ENCODE peak calls at places on chromosomes 16 and 17, in four cellular contexts. O is WTC11, C is K562, L is HepG2. U is an unnamed sample.

GRCh38 chr16:68370921-68371651 is 60.3 kb downstream of the PRMT7 start:
- DNase-seq in O (no peak), C (no peak), L (no peak), U (no peak)

GRCh38 chr16:57166951-57167350 is 18.9 kb downstream of the PSME3IP1 start:
- DNase-seq in O (no peak), C (no peak), L (no peak), U (no peak)

GRCh38 chr16:2595376-2596200 is 57.8 kb downstream of the PDPK1 start:
- DNase-seq in O (no peak), C (no peak), L (no peak), U (no peak)

GRCh38 chr16:31411024-31411845 is 16.9 kb downstream of the COX6A2 start:
- DNase-seq in O (no peak), C (no peak), L (no peak), U (no peak)

GRCh38 chr16:17468611-17469010 is 2.1 kb downstream of the XYLT1 start:
- DNase-seq in O (no peak), C (no peak), L (no peak), U (no peak)

GRCh38 chr16:57741660-57742191 is 6.2 kb downstream of the KATNB1 start:
- DNase-seq in O (no peak), C (no peak), L (no peak), U (no peak)

GRCh38 chr17:77365584-77366186 is 224.9 kb downstream of the SEC14L1 start:
- DNase-seq in O (peak), C (no peak), L (no peak), U (no peak)

GRCh38 chr17:18015603-18016002 is 23.4 kb downstream of the ATPAF2 start:
- DNase-seq in O (no peak), C (no peak), L (no peak), U (no peak)

GRCh38 chr17:71628306-71628705 is 492.5 kb upstream of the SOX9 start:
- DNase-seq in O (no peak), C (no peak), L (no peak), U (no peak)

GRCh38 chr17:7712111-7712771 is 5.3 kb upstream of the DNAH2 start:
- DNase-seq in O (peak), C (no peak), L (no peak), U (no peak)

GRCh38 chr16:5034167-5034523 is 410 bp upstream of the NAGPA start:
- DNase-seq in O (no peak), C (no peak), L (no peak), U (no peak)

GRCh38 chr17:81294512-81295030 is 536 bp downstream of the SLC38A10 start:
- DNase-seq in O (no peak), C (peak), L (no peak), U (peak)

GRCh38 chr17:47615766-47616424 is 33.8 kb upstream of the KPNB1 start:
- DNase-seq in O (no peak), C (peak), L (peak), U (peak)

GRCh38 chr16:50889276-50889675 is 147.4 kb downstream of the CYLD start:
- DNase-seq in O (no peak), C (no peak), L (no peak), U (no peak)

GRCh38 chr17:81420769-81421462 is 25.7 kb downstream of the BAHCC1 start:
- DNase-seq in O (no peak), C (no peak), L (no peak), U (no peak)

GRCh38 chr17:80005360-80006338 is 30.0 kb downstream of the TBC1D16 start:
- DNase-seq in O (peak), C (peak), L (peak), U (peak)

GRCh38 chr16:81707411-81708321 is 71.4 kb upstream of the PLCG2 start:
- DNase-seq in O (no peak), C (no peak), L (no peak), U (no peak)

GRCh38 chr16:62036101-62036806 is at the start of gene CDH8:
- DNase-seq in O (peak), C (no peak), L (no peak), U (no peak)

GRCh38 chr16:10266809-10267208 is 84.6 kb upstream of the GRIN2A start:
- DNase-seq in O (no peak), C (no peak), L (no peak), U (no peak)

GRCh38 chr17:47813512-47814031 is 8.0 kb downstream of the OSBPL7 start:
- DNase-seq in O (peak), C (no peak), L (no peak), U (no peak)

GRCh38 chr16:56401482-56401881 is 23.9 kb downstream of the AMFR start:
- DNase-seq in O (peak), C (peak), L (peak), U (peak)

GRCh38 chr16:1706386-1707192 is 594 bp downstream of the MAPK8IP3 start:
- DNase-seq in O (peak), C (peak), L (no peak), U (no peak)

GRCh38 chr17:31424944-31425582 is 33.6 kb downstream of the RAB11FIP4 start:
- DNase-seq in O (no peak), C (no peak), L (no peak), U (no peak)
- TF ChIP-seq ELF4 in O (no peak), C (no peak), L (no peak), U (no peak)

GRCh38 chr17:42750730-42751356 is 6.0 kb upstream of the EZH1 start:
- DNase-seq in O (no peak), C (peak), L (no peak), U (no peak)
- TF ChIP-seq ELF4 in O (no peak), C (no peak), L (no peak), U (no peak)

GRCh38 chr17:48995332-48995870 is 1.8 kb upstream of the IGF2BP1 start:
- DNase-seq in O (peak), C (peak), L (no peak), U (no peak)
- TF ChIP-seq ELF4 in O (no peak), C (no peak), L (no peak), U (no peak)

GRCh38 chr17:19494961-19495806 is 38.5 kb upstream of the SLC47A1 start:
- DNase-seq in O (no peak), C (peak), L (no peak), U (no peak)
- TF ChIP-seq ELF4 in O (no peak), C (no peak), L (no peak), U (no peak)

GRCh38 chr16:19766554-19766884 is 48.4 kb downstream of the IQCK start:
- DNase-seq in O (no peak), C (no peak), L (no peak), U (no peak)
- TF ChIP-seq ELF4 in O (no peak), C (no peak), L (no peak), U (no peak)

DNA sequence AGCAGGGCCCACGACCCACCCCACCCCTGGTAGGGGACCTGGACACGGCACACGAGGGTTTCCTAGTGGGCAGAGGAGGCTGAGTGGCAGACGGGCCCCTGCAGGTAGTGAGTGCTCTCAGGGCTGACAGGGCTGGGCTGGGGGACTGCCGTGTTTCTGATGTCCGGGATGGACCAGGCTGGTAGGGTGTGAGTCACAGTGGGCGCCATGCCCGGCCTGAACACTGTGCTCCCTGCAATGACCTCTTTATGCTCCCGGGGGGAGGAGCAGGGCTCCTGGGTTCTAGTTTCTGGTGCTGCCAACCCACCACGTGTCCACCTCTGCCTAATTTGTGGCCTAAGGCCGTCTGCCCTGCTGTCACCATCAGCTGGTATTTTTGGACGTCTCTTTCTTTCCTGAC is 26.3 kb downstream of the ARHGAP23 start:
- DNase-seq in O (no peak), C (no peak), L (no peak), U (no peak)
- TF ChIP-seq ELF4 in O (no peak), C (no peak), L (no peak), U (no peak)

U was measured in HEK293T.